ENCODE peak calls at places on chromosome 16, in ten cellular contexts. E is ovary; S is CD4-positive, alpha-beta memory T cell; V is aorta; W is psoas muscle; L is left ventricle myocardium inferior; R is GM23338; P is cardiac muscle cell; Y is tibial artery; O is effector memory CD4-positive, alpha-beta T cell. T is an unnamed sample.

GRCh38 chr16:73040136-73040535 is 7.8 kb downstream of the ZFHX3 start:
- DNase-seq in P (no peak), V (peak; percentile 22), S (no peak), O (no peak), R (peak; percentile 95), W (no peak), E (no peak), L (no peak), Y (peak; percentile 40), T (no peak)

GRCh38 chr16:11586856-11587642 is at the start of gene LITAF:
- DNase-seq in O (peak; percentile 30), R (peak; percentile 75), P (peak; percentile 64), S (peak; percentile 63), E (peak; percentile 72), V (peak; percentile 79), W (peak; percentile 72), L (peak; percentile 71), Y (peak; percentile 86), T (peak; percentile 77)

GRCh38 chr16:53805113-53805512 is 101.2 kb downstream of the FTO start:
- DNase-seq in V (no peak), Y (no peak), E (no peak), L (no peak), P (no peak), O (no peak), W (no peak), S (no peak), R (no peak), T (no peak)

GRCh38 chr16:2857451-2858244 is at the start of gene PRSS22:
- DNase-seq in V (no peak), E (no peak), W (peak; percentile 44), S (no peak), L (no peak), R (peak; percentile 80), P (no peak), O (no peak), Y (peak; percentile 41), T (peak; percentile 73)

GRCh38 chr16:70410736-70411135 is 28.2 kb downstream of the ST3GAL2 start:
- DNase-seq in O (no peak), W (no peak), P (no peak), S (no peak), V (peak; percentile 57), R (no peak), Y (no peak), E (no peak), L (no peak), T (no peak)

GRCh38 chr16:83145297-83145696 is 518.5 kb downstream of the CDH13 start:
- DNase-seq in P (no peak), E (no peak), O (no peak), L (no peak), Y (no peak), V (no peak), W (no peak), R (no peak), S (no peak), T (no peak)

GRCh38 chr16:31696968-31697743 is 169.5 kb downstream of the AHSP start:
- DNase-seq in V (no peak), Y (no peak), S (no peak), R (peak; percentile 73), W (no peak), P (peak; percentile 59), O (no peak), L (no peak), E (no peak), T (no peak)

GRCh38 chr16:72823961-72824490 is 223.9 kb downstream of the ZFHX3 start:
- DNase-seq in E (no peak), P (no peak), V (no peak), O (no peak), L (no peak), W (no peak), Y (no peak), R (no peak), S (no peak), T (no peak)

GRCh38 chr16:5071341-5071680 is 332 bp upstream of the ALG1 start:
- DNase-seq in S (no peak), E (no peak), L (no peak), Y (no peak), W (no peak), R (no peak), V (no peak), P (no peak), O (no peak), T (no peak)

GRCh38 chr16:80303691-80304090 is 237.1 kb upstream of the DYNLRB2 start:
- DNase-seq in S (no peak), E (no peak), R (no peak), V (no peak), L (no peak), W (no peak), Y (no peak), O (no peak), P (no peak), T (no peak)

GRCh38 chr16:11094838-11095565 is 150.6 kb downstream of the CLEC16A start:
- DNase-seq in O (no peak), W (no peak), E (no peak), P (no peak), L (no peak), R (no peak), Y (no peak), S (no peak), V (no peak), T (peak; percentile 35)

GRCh38 chr16:17413508-17413907 is 57.3 kb downstream of the XYLT1 start:
- DNase-seq in W (no peak), R (no peak), S (no peak), V (no peak), O (no peak), P (no peak), L (no peak), E (no peak), Y (no peak), T (no peak)

GRCh38 chr16:29007865-29008593 is 23.2 kb downstream of the LAT start:
- DNase-seq in O (no peak), Y (no peak), V (no peak), E (no peak), R (no peak), L (no peak), P (peak; percentile 77), W (no peak), S (peak; percentile 64), T (no peak)

GRCh38 chr16:5008311-5008731 is 25.4 kb downstream of the NAGPA start:
- DNase-seq in V (peak; percentile 26), Y (no peak), W (no peak), S (no peak), O (no peak), E (no peak), L (no peak), R (no peak), P (no peak), T (no peak)

GRCh38 chr16:11136600-11136999 is 119.4 kb downstream of the SOCS1 start:
- DNase-seq in V (no peak), R (no peak), S (no peak), W (peak; percentile 76), E (no peak), Y (peak; percentile 68), P (peak; percentile 58), L (peak; percentile 60), O (no peak), T (no peak)

GRCh38 chr16:30956601-30957455 is 726 bp upstream of the SETD1A start:
- DNase-seq in Y (peak; percentile 91), E (peak; percentile 90), V (peak; percentile 91), L (peak; percentile 86), O (peak; percentile 81), S (peak; percentile 81), W (peak; percentile 93), P (peak; percentile 91), R (peak; percentile 93), T (peak; percentile 92)

DNA sequence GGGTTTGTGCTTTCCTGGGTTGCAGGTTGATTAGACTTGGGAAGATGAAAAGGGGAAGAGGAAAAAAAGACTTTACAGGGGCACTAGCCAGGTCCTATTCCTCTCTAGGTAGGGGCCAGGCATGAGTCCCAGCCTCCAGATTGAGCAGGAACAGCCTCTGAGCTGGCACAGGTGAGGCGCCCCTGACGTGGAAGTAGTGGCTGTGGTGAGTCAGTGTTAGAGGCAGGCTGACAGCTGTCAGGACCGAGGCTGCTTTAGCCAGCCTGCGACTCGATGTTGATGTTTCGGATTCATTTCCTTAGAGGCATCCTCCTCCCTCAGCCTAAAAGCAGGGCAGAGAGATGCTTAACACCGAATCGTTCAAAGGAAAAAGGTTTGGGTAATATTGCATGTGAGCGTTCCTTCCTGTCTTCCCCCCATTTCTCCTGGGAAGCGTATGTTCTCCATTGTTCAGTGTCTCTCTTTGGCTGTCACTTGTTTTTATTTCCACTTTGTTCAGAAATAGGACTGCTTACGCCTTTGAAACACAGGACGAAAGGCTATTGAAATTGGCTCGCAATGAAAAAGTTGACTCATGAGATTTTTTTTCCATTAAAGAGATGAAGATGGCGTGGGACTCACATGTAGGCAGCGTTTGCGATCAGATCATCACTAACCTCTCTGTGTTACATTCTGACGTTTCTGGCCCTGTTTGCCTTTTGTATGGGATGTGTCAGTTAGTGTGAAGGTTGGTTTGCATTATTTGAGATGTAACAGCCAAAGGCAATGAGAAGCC is 1.2 kb downstream of the KIAA0513 start:
- DNase-seq in L (no peak), P (peak; percentile 33), V (peak; percentile 66), Y (peak; percentile 86), S (peak; percentile 62), W (peak; percentile 71), R (no peak), E (no peak), O (peak; percentile 68), T (peak; percentile 85)
- H3K27ac ChIP-seq in L (peak overlapping the region; percentile 77), P (no peak overlapping the region), V (no peak overlapping the region), Y (peak overlapping the region; percentile 86), S (peak overlapping the region; percentile 78), W (peak overlapping the region; percentile 87), R (no peak overlapping the region), E (no peak overlapping the region), O (peak overlapping the region; percentile 76), T (peak overlapping the region; percentile 79)

GRCh38 chr16:56916571-56917403 is 15.2 kb upstream of the HERPUD1 start:
- DNase-seq in S (peak; percentile 27), Y (peak; percentile 56), O (no peak), R (no peak), E (no peak), L (no peak), V (no peak), W (no peak), P (no peak), T (no peak)
- H3K4me3 ChIP-seq in S (peak overlapping the region; percentile 13), Y (no peak overlapping the region), O (peak overlapping the region; percentile 17), R (no peak overlapping the region), E (no peak overlapping the region), L (no peak overlapping the region), V (no peak overlapping the region), W (no peak overlapping the region), P (no peak overlapping the region), T (no peak overlapping the region)

GRCh38 chr16:48445782-48446533 is 60.7 kb upstream of the SIAH1 start:
- DNase-seq in E (no peak), O (no peak), V (no peak), Y (no peak), S (no peak), R (no peak), L (no peak), W (no peak), P (no peak), T (no peak)
- H3K27ac ChIP-seq in E (no peak overlapping the region), O (no peak overlapping the region), V (no peak overlapping the region), Y (no peak overlapping the region), S (no peak overlapping the region), R (no peak overlapping the region), L (peak overlapping the region; percentile 81), W (no peak overlapping the region), P (no peak overlapping the region), T (no peak overlapping the region)

DNA sequence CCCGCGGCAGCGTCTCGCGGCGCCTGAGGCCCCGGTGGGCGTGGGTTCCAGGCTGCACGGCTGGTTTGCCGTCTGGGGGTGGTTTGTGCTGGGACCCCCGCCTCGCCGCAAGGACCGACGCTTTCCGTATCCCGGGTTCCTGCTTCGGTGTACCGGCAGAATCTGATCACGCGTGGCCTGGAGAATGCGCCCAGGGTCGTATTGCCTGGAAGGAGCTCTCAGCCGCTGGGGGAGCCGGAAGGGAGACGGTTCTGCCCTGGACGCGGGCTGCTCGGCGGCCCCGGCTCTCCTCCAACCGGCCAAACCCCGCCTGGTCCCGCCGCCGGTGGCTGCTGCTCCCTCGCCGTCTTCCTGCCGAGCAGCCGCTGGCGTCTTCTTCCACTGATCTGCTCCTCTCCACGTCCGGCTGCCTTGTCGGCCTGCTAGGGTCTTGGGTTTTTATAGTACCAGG is 39.8 kb downstream of the ZNF778 start:
- DNase-seq in R (peak; percentile 52), P (peak; percentile 31), E (no peak), S (no peak), O (no peak), W (no peak), L (no peak), Y (no peak), V (peak; percentile 53), T (no peak)
- H3K4me3 ChIP-seq in R (peak overlapping the region; percentile 65), P (peak overlapping the region; percentile 12), E (peak overlapping the region; percentile 30), S (no peak overlapping the region), O (peak overlapping the region; percentile 37), W (peak overlapping the region; percentile 58), L (peak overlapping the region; percentile 63), Y (peak overlapping the region; percentile 23), V (no peak overlapping the region), T (no peak overlapping the region)